ENCODE peak calls at places on chromosomes 7 and 10, in five cellular contexts. E is mammary epithelial cell, S is endothelial cell of umbilical vein, M is DND-41, V is HCT116. W is an unnamed sample.

GRCh38 chr7:131097662-131098376 is 229.9 kb upstream of the MKLN1 start:
- DNase-seq in E (no peak), S (no peak), M (no peak), V (no peak), W (no peak)

GRCh38 chr7:110065112-110065511 is 1025.8 kb upstream of the LRRN3 start:
- DNase-seq in S (no peak), E (no peak), M (no peak), V (no peak), W (no peak)

GRCh38 chr7:2930310-2931033 is 86.4 kb upstream of the GNA12 start:
- DNase-seq in S (no peak), V (no peak), E (no peak), M (no peak), W (no peak)

GRCh38 chr10:7529638-7530037 is 118.8 kb upstream of the SFMBT2 start:
- DNase-seq in M (peak; percentile 47), E (peak; percentile 17), S (no peak), V (peak; percentile 4), W (no peak)

GRCh38 chr10:6202098-6202683 is 541 bp upstream of the PFKFB3 start:
- DNase-seq in S (no peak), M (no peak), E (peak; percentile 5), V (no peak), W (no peak)

GRCh38 chr7:157271991-157272324 is 64.8 kb upstream of the DNAJB6 start:
- DNase-seq in M (no peak), V (no peak), E (peak; percentile 95), S (peak; percentile 79), W (no peak)

GRCh38 chr10:110221044-110221720 is 13.8 kb downstream of the MXI1 start:
- DNase-seq in E (no peak), V (no peak), M (no peak), S (no peak), W (no peak)

GRCh38 chr7:98562336-98563182 is 54.5 kb upstream of the NPTX2 start:
- DNase-seq in V (no peak), M (no peak), S (no peak), E (no peak), W (no peak)

GRCh38 chr10:58414270-58415041 is 29.2 kb downstream of the TFAM start:
- DNase-seq in E (peak; percentile 64), M (no peak), S (no peak), V (no peak), W (no peak)

GRCh38 chr10:70186571-70186970 is 16.3 kb upstream of the SAR1A start:
- DNase-seq in S (no peak), E (peak; percentile 24), M (no peak), V (no peak), W (no peak)

GRCh38 chr7:13541326-13541725 is 448.1 kb downstream of the ETV1 start:
- DNase-seq in V (no peak), E (no peak), S (no peak), M (no peak), W (no peak)

GRCh38 chr10:104080762-104081161 is 4.9 kb downstream of the COL17A1 start:
- DNase-seq in S (peak; percentile 45), M (peak; percentile 7), V (peak; percentile 59), E (no peak), W (no peak)

GRCh38 chr7:104931181-104931781 is 82.7 kb upstream of the KMT2E start:
- DNase-seq in V (no peak), M (no peak), S (peak; percentile 65), E (no peak), W (no peak)

GRCh38 chr7:24715171-24715570 is 42.1 kb downstream of the GSDME start:
- DNase-seq in S (no peak), M (no peak), E (no peak), V (no peak), W (no peak)

GRCh38 chr10:43305881-43306280 is 39.0 kb upstream of the RASGEF1A start:
- DNase-seq in E (peak; percentile 56), S (no peak), V (no peak), M (no peak), W (no peak)

GRCh38 chr10:112362833-112363232 is 11.1 kb upstream of the ACSL5 start:
- DNase-seq in M (no peak), V (no peak), E (no peak), S (peak; percentile 66), W (no peak)

GRCh38 chr10:2366532-2366931 is 629.2 kb upstream of the ADARB2 start:
- DNase-seq in V (no peak), E (no peak), M (no peak), S (no peak), W (no peak)

GRCh38 chr10:53430127-53430891 is 657.7 kb upstream of the MBL2 start:
- DNase-seq in E (no peak), S (no peak), M (no peak), V (no peak), W (no peak)

GRCh38 chr7:151381333-151382078 is 28.3 kb downstream of the WDR86 start:
- DNase-seq in S (no peak), E (no peak), V (no peak), M (no peak), W (no peak)

GRCh38 chr7:101347477-101347876 is 15.2 kb upstream of the COL26A1 start:
- DNase-seq in M (no peak), E (no peak), V (no peak), S (no peak), W (no peak)

GRCh38 chr10:128074589-128074988 is 51.6 kb downstream of the MKI67 start:
- DNase-seq in S (no peak), E (no peak), V (no peak), M (no peak), W (no peak)

GRCh38 chr7:77200542-77200941 is 923 bp upstream of the FGL2 start:
- DNase-seq in S (no peak), V (no peak), M (no peak), E (no peak), W (no peak)

GRCh38 chr7:94368371-94368791 is 26.3 kb upstream of the COL1A2 start:
- DNase-seq in M (no peak), V (no peak), E (peak; percentile 20), S (peak; percentile 97), W (peak; percentile 91)

GRCh38 chr10:22473459-22473858 is 128.2 kb downstream of the SPAG6 start:
- DNase-seq in E (no peak), M (no peak), S (no peak), V (no peak), W (no peak)

GRCh38 chr10:22475527-22475856 is 130.2 kb downstream of the SPAG6 start:
- DNase-seq in V (no peak), M (no peak), E (no peak), S (no peak), W (no peak)

GRCh38 chr10:22477365-22478287 is 132.3 kb downstream of the SPAG6 start:
- DNase-seq in V (no peak), S (no peak), E (no peak), M (no peak), W (no peak)

GRCh38 chr10:22476601-22477364 is 131.5 kb downstream of the SPAG6 start:
- DNase-seq in M (no peak), S (no peak), E (no peak), V (no peak), W (no peak)

DNA sequence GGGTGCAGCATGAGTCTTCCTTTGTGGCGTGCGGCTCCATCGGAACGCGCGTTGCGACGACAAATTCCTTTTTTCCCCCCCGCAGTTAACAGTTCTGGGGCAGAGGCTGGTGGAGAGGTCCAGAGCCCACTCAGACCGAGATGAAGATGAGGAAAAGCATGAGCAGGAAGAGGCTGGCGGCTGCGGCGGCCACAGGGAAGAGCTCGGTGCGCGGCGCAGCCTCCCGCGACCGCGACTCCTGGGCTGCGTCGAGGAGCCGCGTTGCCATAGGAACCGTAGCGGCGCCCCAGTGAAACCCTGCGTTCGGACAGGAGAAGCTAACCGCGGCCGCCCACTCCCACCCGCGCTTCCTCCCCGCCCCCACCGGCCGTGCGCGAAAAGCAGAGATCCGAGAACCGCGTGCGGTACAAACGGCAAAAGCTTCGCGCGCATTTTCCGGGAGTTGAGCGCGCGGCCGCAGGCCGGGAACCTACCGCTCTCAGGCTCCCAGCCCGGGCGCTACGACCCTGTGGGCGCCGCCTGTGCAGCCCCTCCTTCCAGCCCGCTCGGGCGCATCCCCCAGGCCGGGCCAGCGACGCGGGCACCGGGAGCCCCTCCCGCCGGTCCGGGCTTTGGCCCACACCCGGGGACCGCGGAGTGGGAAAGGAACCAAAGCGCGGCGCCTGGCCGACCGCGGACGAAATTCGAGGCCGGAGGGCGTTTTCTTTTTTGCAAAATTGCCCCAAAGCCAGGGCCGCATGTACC is 130.7 kb downstream of the SPAG6 start:
- DNase-seq in S (no peak), E (no peak), V (no peak), M (no peak), W (no peak)
- TF ChIP-seq EZH2 in S (peak; percentile 73), E (peak; percentile 94), V (no peak), M (no peak), W (no peak)

DNA sequence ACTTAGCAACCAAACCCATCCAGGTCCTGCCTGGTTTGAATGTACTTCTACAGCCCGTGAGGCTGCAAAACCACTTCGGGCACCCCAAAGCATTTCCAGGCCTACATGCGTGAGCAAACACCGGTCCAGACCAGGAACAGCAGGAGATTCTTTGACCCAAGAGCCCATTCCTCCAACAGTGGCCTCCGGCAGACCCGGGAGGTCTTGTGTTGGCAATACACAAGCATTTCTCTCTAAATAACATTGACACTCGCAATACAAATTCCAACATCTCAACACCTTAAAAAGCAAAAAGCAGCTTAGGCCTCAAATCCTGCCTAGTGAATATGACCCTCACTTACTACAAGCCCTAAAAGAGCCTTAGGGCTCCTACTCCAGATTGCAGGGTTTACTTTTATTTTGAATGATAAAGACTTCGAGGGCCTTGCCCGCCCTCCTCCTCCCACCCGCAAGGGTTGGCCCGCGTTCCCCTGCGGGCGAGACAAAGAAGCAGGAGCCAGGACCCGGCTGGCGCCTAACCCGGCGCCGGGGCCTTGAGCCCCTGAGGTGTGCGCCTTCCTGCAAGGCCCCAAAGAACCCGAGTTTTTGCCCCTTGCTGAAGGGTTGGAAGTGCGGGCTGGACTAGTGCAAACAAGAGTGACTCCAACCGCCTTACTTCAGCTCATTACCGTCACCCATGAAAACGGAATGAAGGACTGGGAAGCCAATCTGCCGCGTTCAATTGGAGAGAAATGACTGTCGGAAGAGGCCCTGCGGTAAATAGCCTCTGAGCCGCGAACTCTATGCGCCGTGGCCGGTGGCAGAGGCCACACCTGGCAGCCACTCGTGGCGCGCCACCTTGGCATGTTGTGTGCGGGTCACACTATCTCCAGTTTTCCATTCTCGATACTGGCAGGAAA is 3.4 kb upstream of the DLX6 start:
- DNase-seq in M (no peak), V (no peak), E (no peak), S (no peak), W (no peak)
- TF ChIP-seq EZH2 in M (no peak), V (no peak), E (no peak), S (no peak), W (no peak)

DNA sequence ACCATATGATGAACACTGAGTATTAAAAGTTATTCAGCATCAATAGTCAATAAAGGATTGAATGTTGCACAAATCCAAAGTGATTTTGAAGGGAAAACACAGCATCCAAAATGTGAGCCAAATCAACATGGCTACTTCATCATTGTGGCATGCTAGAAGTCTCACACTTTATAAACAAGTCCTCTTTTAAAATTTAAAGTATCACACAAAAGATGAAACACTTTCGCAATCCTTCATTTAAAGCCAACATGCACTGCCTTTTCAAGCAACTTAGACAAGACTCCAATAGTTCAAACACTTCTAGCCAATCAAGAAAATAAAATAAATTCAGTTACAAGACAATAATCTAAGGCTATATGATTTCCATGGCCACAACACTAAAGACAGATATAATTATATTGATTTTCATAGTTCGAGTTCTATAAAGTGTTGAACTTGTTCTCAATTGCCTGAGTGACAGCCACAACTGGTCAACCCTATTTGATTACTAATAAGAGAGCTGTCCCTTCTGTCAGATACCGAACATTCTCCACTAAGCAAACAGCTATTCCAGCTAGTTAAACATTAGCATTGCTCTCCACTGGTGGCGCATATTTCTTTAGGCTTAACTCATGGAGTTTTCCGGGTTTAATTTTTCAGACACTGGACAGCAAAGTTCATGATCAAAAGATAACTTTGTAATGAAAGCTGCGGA is 8.3 kb downstream of the EBF3 start:
- DNase-seq in E (no peak), M (no peak), V (no peak), S (no peak), W (no peak)
- TF ChIP-seq EZH2 in E (no peak), M (no peak), V (no peak), S (no peak), W (no peak)

GRCh38 chr7:132577206-132578049 is 1.2 kb upstream of the PLXNA4 start:
- DNase-seq in E (peak; percentile 14), M (no peak), S (peak; percentile 74), V (no peak), W (no peak)
- TF ChIP-seq EZH2 in E (peak; percentile 85), M (no peak), S (peak; percentile 46), V (no peak), W (peak; percentile 81)

W was measured in SK-N-MC.